ENCODE peak calls at places on chromosomes 5 and 9, in six cellular contexts. One of them, this sample, is unnamed.

GRCh38 chr9:108972186-108972585 is 38.0 kb downstream of the ABITRAM start:
- DNase-seq in Caco-2: no peak
- DNase-seq in esophagus muscularis mucosa: no peak
- DNase-seq in adipocyte: no peak
- DNase-seq in heart right ventricle: no peak
- DNase-seq in A673: peak; percentile 15
- DNase-seq in this sample: no peak

GRCh38 chr5:138832218-138832617 is 42.9 kb downstream of the LRRTM2 start:
- DNase-seq in A673: no peak
- DNase-seq in Caco-2: no peak
- DNase-seq in heart right ventricle: no peak
- DNase-seq in adipocyte: no peak
- DNase-seq in esophagus muscularis mucosa: no peak
- DNase-seq in this sample: no peak

GRCh38 chr9:126205260-126205659 is 121.4 kb upstream of the MVB12B start:
- DNase-seq in Caco-2: no peak
- DNase-seq in adipocyte: no peak
- DNase-seq in A673: peak; percentile 72
- DNase-seq in esophagus muscularis mucosa: peak; percentile 31
- DNase-seq in heart right ventricle: no peak
- DNase-seq in this sample: no peak

GRCh38 chr9:129474740-129475404 is 146.0 kb downstream of the C9orf50 start:
- DNase-seq in Caco-2: no peak
- DNase-seq in esophagus muscularis mucosa: no peak
- DNase-seq in A673: no peak
- DNase-seq in adipocyte: no peak
- DNase-seq in heart right ventricle: no peak
- DNase-seq in this sample: no peak

GRCh38 chr5:142966146-142966455 is 195.9 kb downstream of the ARHGAP26 start:
- DNase-seq in A673: no peak
- DNase-seq in Caco-2: no peak
- DNase-seq in esophagus muscularis mucosa: no peak
- DNase-seq in adipocyte: no peak
- DNase-seq in heart right ventricle: no peak
- DNase-seq in this sample: no peak

GRCh38 chr9:113350937-113351336 is 1.6 kb downstream of the BSPRY start:
- DNase-seq in Caco-2: no peak
- DNase-seq in adipocyte: no peak
- DNase-seq in esophagus muscularis mucosa: no peak
- DNase-seq in heart right ventricle: no peak
- DNase-seq in A673: no peak
- DNase-seq in this sample: no peak

GRCh38 chr9:22528485-22528884 is 81.9 kb downstream of the DMRTA1 start:
- DNase-seq in heart right ventricle: no peak
- DNase-seq in esophagus muscularis mucosa: no peak
- DNase-seq in Caco-2: no peak
- DNase-seq in adipocyte: peak; percentile 74
- DNase-seq in A673: no peak
- DNase-seq in this sample: no peak

GRCh38 chr5:128259530-128260145 is 176.1 kb downstream of the SLC12A2 start:
- DNase-seq in Caco-2: no peak
- DNase-seq in esophagus muscularis mucosa: no peak
- DNase-seq in adipocyte: no peak
- DNase-seq in heart right ventricle: no peak
- DNase-seq in A673: no peak
- DNase-seq in this sample: no peak

GRCh38 chr9:100938507-100938906 is 90.0 kb upstream of the PLPPR1 start:
- DNase-seq in A673: no peak
- DNase-seq in heart right ventricle: no peak
- DNase-seq in Caco-2: no peak
- DNase-seq in esophagus muscularis mucosa: no peak
- DNase-seq in adipocyte: no peak
- DNase-seq in this sample: no peak

GRCh38 chr5:76813982-76814562 is 4.8 kb upstream of the F2RL1 start:
- DNase-seq in heart right ventricle: no peak
- DNase-seq in adipocyte: peak; percentile 73
- DNase-seq in Caco-2: no peak
- DNase-seq in A673: peak; percentile 76
- DNase-seq in esophagus muscularis mucosa: no peak
- DNase-seq in this sample: no peak

GRCh38 chr5:172694061-172694460 is 53.0 kb downstream of the NEURL1B start:
- DNase-seq in A673: no peak
- DNase-seq in adipocyte: no peak
- DNase-seq in Caco-2: no peak
- DNase-seq in esophagus muscularis mucosa: no peak
- DNase-seq in heart right ventricle: no peak
- DNase-seq in this sample: no peak

GRCh38 chr5:21063146-21063545 is 1075.1 kb upstream of the CDH18 start:
- DNase-seq in heart right ventricle: no peak
- DNase-seq in esophagus muscularis mucosa: no peak
- DNase-seq in Caco-2: no peak
- DNase-seq in A673: no peak
- DNase-seq in adipocyte: no peak
- DNase-seq in this sample: no peak

GRCh38 chr5:39420482-39421145 is 4.2 kb downstream of the DAB2 start:
- DNase-seq in esophagus muscularis mucosa: peak; percentile 94
- DNase-seq in heart right ventricle: peak; percentile 40
- DNase-seq in adipocyte: peak; percentile 84
- DNase-seq in Caco-2: no peak
- DNase-seq in A673: peak; percentile 72
- DNase-seq in this sample: no peak

GRCh38 chr5:39422036-39422606 is 2.7 kb downstream of the DAB2 start:
- DNase-seq in adipocyte: no peak
- DNase-seq in Caco-2: no peak
- DNase-seq in A673: no peak
- DNase-seq in esophagus muscularis mucosa: no peak
- DNase-seq in heart right ventricle: no peak
- DNase-seq in this sample: no peak

GRCh38 chr5:39423331-39423751 is 1.4 kb downstream of the DAB2 start:
- DNase-seq in heart right ventricle: peak; percentile 18
- DNase-seq in Caco-2: peak; percentile 85
- DNase-seq in A673: no peak
- DNase-seq in esophagus muscularis mucosa: no peak
- DNase-seq in adipocyte: peak; percentile 53
- DNase-seq in this sample: no peak

GRCh38 chr5:39424751-39425524 is at the start of gene DAB2:
- DNase-seq in esophagus muscularis mucosa: peak; percentile 97
- DNase-seq in heart right ventricle: peak; percentile 84
- DNase-seq in A673: peak; percentile 95
- DNase-seq in adipocyte: peak; percentile 97
- DNase-seq in Caco-2: peak; percentile 93
- DNase-seq in this sample: no peak

GRCh38 chr5:39422886-39423285 is 1.9 kb downstream of the DAB2 start:
- DNase-seq in Caco-2: no peak
- DNase-seq in adipocyte: no peak
- DNase-seq in heart right ventricle: no peak
- DNase-seq in A673: no peak
- DNase-seq in esophagus muscularis mucosa: no peak
- DNase-seq in this sample: no peak
- H3K4me3 ChIP-seq in Caco-2: no peak overlapping the region
- H3K4me3 ChIP-seq in adipocyte: peak overlapping the region; percentile 96
- H3K4me3 ChIP-seq in heart right ventricle: peak overlapping the region; percentile 63
- H3K4me3 ChIP-seq in A673: no peak overlapping the region
- H3K4me3 ChIP-seq in esophagus muscularis mucosa: peak overlapping the region; percentile 63
- H3K4me3 ChIP-seq in this sample: peak overlapping the region; percentile 57

GRCh38 chr9:21095561-21095960 is 17.8 kb upstream of the IFNB1 start:
- DNase-seq in A673: no peak
- DNase-seq in esophagus muscularis mucosa: no peak
- DNase-seq in Caco-2: peak; percentile 50
- DNase-seq in adipocyte: peak; percentile 12
- DNase-seq in heart right ventricle: no peak
- DNase-seq in this sample: no peak
- H3K4me1 ChIP-seq in A673: no peaks in the 10 kb centered on the region
- H3K4me1 ChIP-seq in esophagus muscularis mucosa: peaks cover 18% of the 10 kb centered on the region
- H3K4me1 ChIP-seq in Caco-2: peaks cover 34% of the 10 kb centered on the region
- H3K4me1 ChIP-seq in adipocyte: peaks cover 12% of the 10 kb centered on the region
- H3K4me1 ChIP-seq in heart right ventricle: peaks cover 18% of the 10 kb centered on the region
- H3K4me1 ChIP-seq in this sample: peaks cover 14% of the 10 kb centered on the region

DNA sequence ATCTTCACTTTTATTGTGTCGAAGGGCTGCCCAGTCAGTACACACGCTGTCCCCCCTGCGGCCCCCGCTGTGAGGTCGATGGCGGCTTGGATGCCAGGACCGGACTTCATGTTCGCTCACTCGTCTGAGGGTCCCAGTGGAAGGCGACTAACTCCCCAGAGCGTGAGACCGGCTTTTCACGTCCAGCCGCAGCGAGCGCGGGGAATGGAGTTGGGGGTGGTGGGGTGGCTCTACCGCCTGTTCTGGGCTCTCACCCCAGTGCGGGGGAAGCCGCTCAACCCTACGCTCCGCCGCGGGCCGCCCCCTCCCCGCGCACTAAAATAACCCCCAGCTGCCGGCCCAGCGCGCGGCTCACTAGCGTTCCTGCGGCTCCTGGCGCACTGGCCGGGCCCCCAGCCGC is at the start of gene SLC25A2:
- DNase-seq in A673: no peak
- DNase-seq in heart right ventricle: no peak
- DNase-seq in esophagus muscularis mucosa: no peak
- DNase-seq in Caco-2: no peak
- DNase-seq in adipocyte: no peak
- DNase-seq in this sample: no peak
- H3K9me3 ChIP-seq in A673: peaks cover 20% of the 10 kb centered on the region
- H3K9me3 ChIP-seq in heart right ventricle: peaks cover 70% of the 10 kb centered on the region
- H3K9me3 ChIP-seq in esophagus muscularis mucosa: peaks cover 100% of the 10 kb centered on the region
- H3K9me3 ChIP-seq in Caco-2: no peaks in the 10 kb centered on the region
- H3K9me3 ChIP-seq in adipocyte: peaks cover 70% of the 10 kb centered on the region
- H3K9me3 ChIP-seq in this sample: peaks cover 65% of the 10 kb centered on the region

DNA sequence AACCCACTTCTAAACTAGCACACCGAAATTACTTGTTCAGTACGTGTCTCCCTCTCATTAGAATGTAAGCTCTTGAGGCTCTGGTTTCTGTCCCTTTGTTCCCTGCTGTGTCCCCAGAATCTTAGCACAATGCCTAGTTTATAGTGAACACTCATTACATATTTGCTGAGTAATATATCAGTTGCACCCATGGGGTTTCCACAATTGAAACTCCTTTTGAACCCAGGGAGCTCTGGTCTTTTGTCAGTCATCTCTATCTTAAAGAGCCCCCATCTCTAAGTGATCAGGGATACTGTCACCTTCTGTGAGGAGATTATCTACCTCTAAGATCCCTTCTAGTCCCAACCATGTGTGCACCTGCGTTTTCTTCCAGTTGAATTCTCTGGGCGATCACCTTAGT is 12.8 kb downstream of the CAMK4 start:
- DNase-seq in adipocyte: no peak
- DNase-seq in esophagus muscularis mucosa: no peak
- DNase-seq in heart right ventricle: no peak
- DNase-seq in A673: no peak
- DNase-seq in Caco-2: no peak
- DNase-seq in this sample: no peak
- H3K4me3 ChIP-seq in adipocyte: no peak overlapping the region
- H3K4me3 ChIP-seq in esophagus muscularis mucosa: no peak overlapping the region
- H3K4me3 ChIP-seq in heart right ventricle: no peak overlapping the region
- H3K4me3 ChIP-seq in A673: no peak overlapping the region
- H3K4me3 ChIP-seq in Caco-2: no peak overlapping the region
- H3K4me3 ChIP-seq in this sample: no peak overlapping the region

GRCh38 chr5:131534995-131535394 is 100.0 kb downstream of the RAPGEF6 start:
- DNase-seq in esophagus muscularis mucosa: no peak
- DNase-seq in heart right ventricle: no peak
- DNase-seq in Caco-2: no peak
- DNase-seq in A673: no peak
- DNase-seq in adipocyte: no peak
- DNase-seq in this sample: no peak

GRCh38 chr5:131536849-131537448 is 98.1 kb downstream of the RAPGEF6 start:
- DNase-seq in heart right ventricle: no peak
- DNase-seq in esophagus muscularis mucosa: no peak
- DNase-seq in A673: no peak
- DNase-seq in adipocyte: no peak
- DNase-seq in Caco-2: no peak
- DNase-seq in this sample: no peak

GRCh38 chr5:131538177-131538593 is 96.8 kb downstream of the RAPGEF6 start:
- DNase-seq in Caco-2: no peak
- DNase-seq in adipocyte: peak; percentile 70
- DNase-seq in esophagus muscularis mucosa: no peak
- DNase-seq in A673: no peak
- DNase-seq in heart right ventricle: no peak
- DNase-seq in this sample: no peak

GRCh38 chr5:131533844-131534243 is 101.2 kb downstream of the RAPGEF6 start:
- DNase-seq in heart right ventricle: no peak
- DNase-seq in esophagus muscularis mucosa: no peak
- DNase-seq in A673: peak; percentile 27
- DNase-seq in adipocyte: no peak
- DNase-seq in Caco-2: no peak
- DNase-seq in this sample: no peak

GRCh38 chr5:131536211-131536826 is 98.7 kb downstream of the RAPGEF6 start:
- DNase-seq in esophagus muscularis mucosa: no peak
- DNase-seq in adipocyte: peak; percentile 24
- DNase-seq in heart right ventricle: no peak
- DNase-seq in A673: peak; percentile 39
- DNase-seq in Caco-2: no peak
- DNase-seq in this sample: no peak
- H3K4me1 ChIP-seq in esophagus muscularis mucosa: peaks cover 11% of the 10 kb centered on the region
- H3K4me1 ChIP-seq in adipocyte: peaks cover 14% of the 10 kb centered on the region
- H3K4me1 ChIP-seq in heart right ventricle: peaks cover 25% of the 10 kb centered on the region
- H3K4me1 ChIP-seq in A673: peaks cover 39% of the 10 kb centered on the region
- H3K4me1 ChIP-seq in Caco-2: no peaks in the 10 kb centered on the region
- H3K4me1 ChIP-seq in this sample: peaks cover 19% of the 10 kb centered on the region

This sample was measured in vagina.